ENCODE peak calls at places on chromosome 17, in four cellular contexts. Y is AG04450, C is sigmoid colon, G is heart left ventricle. A is an unnamed sample.

GRCh38 chr17:82978354-82978753 is 101.1 kb upstream of the METRNL start:
- DNase-seq in Y (no peak), C (no peak), G (no peak), A (no peak)

GRCh38 chr17:79907855-79908254 is 68.6 kb upstream of the CBX4 start:
- DNase-seq in Y (no peak), C (no peak), G (no peak), A (no peak)

GRCh38 chr17:57051886-57052342 is 33.1 kb upstream of the AKAP1 start:
- DNase-seq in Y (no peak), C (peak; percentile 68), G (no peak), A (no peak)

GRCh38 chr17:61450641-61451537 is 1.3 kb upstream of the TBX4 start:
- DNase-seq in Y (no peak), C (peak; percentile 59), G (no peak), A (no peak)

GRCh38 chr17:1055751-1056645 is 59.1 kb downstream of the TIMM22 start:
- DNase-seq in Y (peak; percentile 33), C (peak; percentile 85), G (peak; percentile 64), A (peak; percentile 76)

GRCh38 chr17:44795928-44796327 is 34.2 kb downstream of the GJC1 start:
- DNase-seq in Y (no peak), C (no peak), G (no peak), A (no peak)

GRCh38 chr17:69712801-69713311 is 298.4 kb downstream of the MAP2K6 start:
- DNase-seq in Y (no peak), C (no peak), G (no peak), A (no peak)

GRCh38 chr17:38918129-38918913 is 7.1 kb upstream of the LASP1NB start:
- DNase-seq in Y (no peak), C (peak; percentile 63), G (no peak), A (no peak)

GRCh38 chr17:40516581-40517285 is 15.3 kb upstream of the TNS4 start:
- DNase-seq in Y (no peak), C (peak; percentile 36), G (no peak), A (no peak)

GRCh38 chr17:34703533-34703932 is 124.2 kb downstream of the TMEM132E start:
- DNase-seq in Y (peak; percentile 6), C (no peak), G (peak; percentile 25), A (peak; percentile 69)

GRCh38 chr17:55634702-55635101 is 88.0 kb downstream of the TMEM100 start:
- DNase-seq in Y (no peak), C (no peak), G (no peak), A (no peak)

GRCh38 chr17:56667925-56668324 is 74.4 kb downstream of the NOG start:
- DNase-seq in Y (no peak), C (no peak), G (no peak), A (no peak)

GRCh38 chr17:40452921-40453378 is 9.7 kb downstream of the IGFBP4 start:
- DNase-seq in Y (no peak), C (no peak), G (no peak), A (no peak)

GRCh38 chr17:77778636-77779524 is 179.6 kb upstream of the TNRC6C start:
- DNase-seq in Y (no peak), C (peak; percentile 94), G (peak; percentile 80), A (no peak)

GRCh38 chr17:79842656-79843474 is 3.6 kb upstream of the CBX4 start:
- DNase-seq in Y (no peak), C (no peak), G (peak; percentile 22), A (peak; percentile 24)

GRCh38 chr17:77542551-77543490 is 402.1 kb downstream of the SEC14L1 start:
- DNase-seq in Y (peak; percentile 66), C (peak; percentile 93), G (peak; percentile 81), A (peak; percentile 74)

GRCh38 chr17:28369684-28370034 is 448 bp downstream of the VTN start:
- DNase-seq in Y (no peak), C (no peak), G (no peak), A (no peak)

GRCh38 chr17:48637323-48638260 is 11.4 kb upstream of the HOXB9 start:
- DNase-seq in Y (peak; percentile 30), C (peak; percentile 38), G (no peak), A (no peak)

GRCh38 chr17:49000943-49001342 is 3.8 kb downstream of the IGF2BP1 start:
- DNase-seq in Y (no peak), C (no peak), G (no peak), A (no peak)

DNA sequence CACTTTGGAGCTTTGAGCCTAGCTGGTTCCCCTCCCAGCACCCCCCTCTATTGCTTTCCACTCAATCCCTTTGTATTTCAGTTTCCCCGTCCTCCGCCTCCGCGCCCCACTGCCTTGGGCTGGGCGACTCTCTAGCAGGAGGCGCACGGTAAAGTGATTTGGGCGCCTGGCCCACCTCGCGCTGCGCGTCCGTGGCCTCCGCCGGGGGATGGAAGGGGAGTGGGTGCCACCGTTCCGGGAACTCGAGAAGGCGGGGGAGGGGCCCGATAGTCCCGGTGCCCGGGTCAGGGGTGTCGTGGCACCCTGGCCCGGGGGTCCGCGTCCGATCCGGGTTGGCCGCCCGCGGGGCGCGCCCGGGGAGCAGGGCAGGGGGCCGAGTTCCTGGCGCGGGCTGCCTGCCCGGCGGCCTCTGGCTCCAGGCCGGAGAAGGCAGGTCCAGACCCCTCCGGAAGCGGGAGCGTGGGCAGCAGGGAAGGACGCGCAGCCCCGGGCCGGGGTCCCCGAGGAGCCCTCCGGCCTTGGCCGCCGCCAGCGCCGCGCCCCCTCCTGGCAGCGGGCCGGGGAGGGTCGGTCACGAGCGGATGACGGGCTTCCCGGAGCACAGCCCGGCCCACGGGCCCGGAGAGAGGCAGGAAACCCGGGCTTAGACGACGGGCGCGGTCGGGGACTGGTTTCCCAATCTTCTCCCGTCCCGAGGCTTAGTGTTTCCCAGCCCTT is 15.8 kb downstream of the MEOX1 start:
- DNase-seq in Y (no peak), C (peak; percentile 88), G (peak; percentile 89), A (no peak)
- TF ChIP-seq CTCF in Y (no peak), C (no peak), G (no peak), A (no peak)

GRCh38 chr17:81871387-81872120 is 417 bp upstream of the ARHGDIA start:
- DNase-seq in Y (peak; percentile 47), C (peak; percentile 98), G (peak; percentile 95), A (peak; percentile 88)
- TF ChIP-seq CTCF in Y (peak; percentile 27), C (no peak), G (peak; percentile 11), A (peak; percentile 39)

GRCh38 chr17:74387365-74388218 is 20.3 kb downstream of the GPR142 start:
- DNase-seq in Y (no peak), C (no peak), G (no peak), A (no peak)
- TF ChIP-seq CTCF in Y (no peak), C (no peak), G (no peak), A (no peak)

GRCh38 chr17:66564992-66565465 is 262.6 kb downstream of the PRKCA start:
- DNase-seq in Y (no peak), C (no peak), G (no peak), A (no peak)

GRCh38 chr17:66570353-66571195 is 264.3 kb upstream of the CACNG5 start:
- DNase-seq in Y (no peak), C (no peak), G (no peak), A (no peak)

GRCh38 chr17:66571745-66572144 is 263.2 kb upstream of the CACNG5 start:
- DNase-seq in Y (no peak), C (no peak), G (no peak), A (no peak)

GRCh38 chr17:66569572-66569971 is 265.3 kb upstream of the CACNG5 start:
- DNase-seq in Y (no peak), C (no peak), G (no peak), A (no peak)

GRCh38 chr17:66567234-66568170 is 265.1 kb downstream of the PRKCA start:
- DNase-seq in Y (peak; percentile 62), C (peak; percentile 87), G (peak; percentile 80), A (peak; percentile 73)
- TF ChIP-seq CTCF in Y (peak; percentile 96), C (peak; percentile 71), G (peak; percentile 78), A (peak; percentile 79)

GRCh38 chr17:75855310-75856061 is at the start of gene WBP2:
- DNase-seq in Y (peak; percentile 99), C (peak; percentile 100), G (peak; percentile 98), A (peak; percentile 95)
- TF ChIP-seq CTCF in Y (peak; percentile 22), C (peak; percentile 40), G (peak; percentile 28), A (peak; percentile 60)

GRCh38 chr17:17484451-17484899 is 7.7 kb downstream of the MED9 start:
- DNase-seq in Y (no peak), C (no peak), G (no peak), A (no peak)
- TF ChIP-seq CTCF in Y (no peak), C (no peak), G (no peak), A (no peak)